ENCODE peak calls at places on chromosomes 6 and 20, in seven cellular contexts. P, L, T, Q, R, M and K are unnamed samples. For H3K4me1 and H3K36me3, the result is how much of the 10 kb centered on the place peaks cover.

GRCh38 chr6:139114741-139115140 is 20.1 kb upstream of the HECA start:
- DNase-seq in T (no peak), Q (no peak), L (no peak), R (no peak), M (no peak), P (no peak), K (no peak)

GRCh38 chr6:111030008-111031006 is 48.5 kb downstream of the RPF2 start:
- DNase-seq in T (peak), P (no peak), M (no peak), Q (peak), L (no peak), R (no peak), K (peak)

GRCh38 chr6:73074175-73074574 is 151.1 kb downstream of the KHDC1L start:
- DNase-seq in R (no peak), P (peak), Q (no peak), M (peak), T (no peak), L (no peak), K (no peak)

GRCh38 chr20:4667371-4667773 is 54.3 kb upstream of the PRND start:
- DNase-seq in Q (no peak), M (no peak), L (no peak), T (no peak), R (no peak), P (peak), K (no peak)

GRCh38 chr20:48656661-48657211 is 171.1 kb downstream of the PREX1 start:
- DNase-seq in M (peak), R (no peak), Q (no peak), P (no peak), L (no peak), T (no peak), K (no peak)

GRCh38 chr6:28980137-28980796 is 24.8 kb downstream of the ZNF311 start:
- DNase-seq in T (no peak), R (no peak), P (no peak), M (no peak), Q (no peak), L (no peak), K (no peak)

GRCh38 chr6:122666418-122666817 is 56.2 kb downstream of the PKIB start:
- DNase-seq in P (no peak), R (no peak), M (no peak), Q (no peak), T (no peak), L (no peak), K (no peak)

GRCh38 chr6:25369450-25370086 is 90.4 kb downstream of the CARMIL1 start:
- DNase-seq in R (peak), P (peak), M (no peak), T (peak), L (no peak), Q (no peak), K (peak)

GRCh38 chr6:41939091-41939847 is 2.3 kb downstream of the CCND3 start:
- DNase-seq in Q (peak), R (peak), P (peak), T (peak), M (peak), L (peak), K (peak)

GRCh38 chr20:62381202-62381797 is 5.6 kb upstream of the RPS21 start:
- DNase-seq in M (peak), L (no peak), R (no peak), Q (no peak), P (peak), T (peak), K (no peak)

GRCh38 chr20:47027042-47027441 is 132.4 kb downstream of the EYA2 start:
- DNase-seq in R (no peak), P (no peak), T (no peak), L (no peak), M (peak), Q (no peak), K (no peak)

GRCh38 chr20:23103284-23104018 is 17.3 kb upstream of the CD93 start:
- DNase-seq in R (no peak), P (no peak), Q (peak), T (no peak), L (no peak), M (no peak), K (no peak)

GRCh38 chr6:29696147-29697129 is 15.5 kb upstream of the ZFP57 start:
- DNase-seq in T (no peak), M (peak), L (no peak), R (no peak), P (no peak), Q (no peak), K (no peak)

GRCh38 chr20:33474097-33474846 is 15.6 kb upstream of the CBFA2T2 start:
- DNase-seq in Q (no peak), M (no peak), T (no peak), L (no peak), R (no peak), P (no peak), K (no peak)

GRCh38 chr20:33475381-33476160 is 14.3 kb upstream of the CBFA2T2 start:
- DNase-seq in L (no peak), R (no peak), P (no peak), Q (no peak), T (no peak), M (no peak), K (no peak)

GRCh38 chr20:33477386-33478234 is 12.3 kb upstream of the CBFA2T2 start:
- DNase-seq in L (no peak), R (no peak), Q (no peak), P (no peak), T (no peak), M (no peak), K (no peak)

GRCh38 chr20:33472868-33473267 is 17.0 kb upstream of the CBFA2T2 start:
- DNase-seq in R (no peak), L (no peak), T (no peak), M (no peak), P (no peak), Q (no peak), K (no peak)

GRCh38 chr20:33474963-33475362 is 14.9 kb upstream of the CBFA2T2 start:
- DNase-seq in P (no peak), T (no peak), R (no peak), Q (no peak), M (no peak), L (no peak), K (no peak)
- H3K4me1 ChIP-seq in P (under half), T (under half), R (under half), Q (under half), M (under half), L (under half), K (under half)

GRCh38 chr20:17944854-17945474 is 23.6 kb downstream of the SNX5 start:
- DNase-seq in R (no peak), L (no peak), T (no peak), Q (no peak), M (no peak), P (no peak), K (no peak)
- H3K27ac ChIP-seq in R (no peak), L (no peak), T (no peak), Q (no peak), M (no peak), P (no peak), K (no peak)

GRCh38 chr20:57178582-57179112 is 87.8 kb downstream of the BMP7 start:
- DNase-seq in T (no peak), R (no peak), Q (peak), L (no peak), M (no peak), P (no peak), K (no peak)
- H3K36me3 ChIP-seq in T (under half), R (under half), Q (under half), L (under half), M (under half), P (under half), K (under half)

GRCh38 chr20:43939762-43940121 is 25.1 kb downstream of the TOX2 start:
- DNase-seq in M (peak), T (no peak), L (no peak), Q (no peak), R (no peak), P (no peak), K (no peak)
- H3K4me1 ChIP-seq in M (half or more), T (half or more), L (under half), Q (under half), R (under half), P (under half), K (under half)

GRCh38 chr6:12961761-12962160 is 245.2 kb downstream of the PHACTR1 start:
- DNase-seq in T (no peak), R (no peak), M (no peak), Q (no peak), P (no peak), L (no peak), K (no peak)

GRCh38 chr6:12967686-12968085 is 251.1 kb downstream of the PHACTR1 start:
- DNase-seq in L (no peak), M (no peak), T (no peak), P (peak), Q (no peak), R (no peak), K (no peak)

GRCh38 chr6:12962529-12962928 is 246.0 kb downstream of the PHACTR1 start:
- DNase-seq in R (no peak), M (no peak), P (no peak), L (no peak), Q (no peak), T (no peak), K (no peak)

GRCh38 chr6:12963566-12963965 is 247.0 kb downstream of the PHACTR1 start:
- DNase-seq in P (no peak), Q (no peak), L (no peak), M (no peak), T (no peak), R (no peak), K (no peak)

GRCh38 chr6:12962995-12963394 is 246.4 kb downstream of the PHACTR1 start:
- DNase-seq in T (no peak), L (peak), M (no peak), Q (no peak), P (peak), R (no peak), K (no peak)
- H3K27ac ChIP-seq in T (peak), L (peak), M (no peak), Q (no peak), P (no peak), R (no peak), K (peak)